ENCODE peak calls at places on chromosomes 12 and 14, in seven cellular contexts. Y is fibroblast of lung; Z is upper lobe of right lung; Q is Caco-2; L is lower lobe of right lung; B is esophagus squamous epithelium; E is CD8-positive, alpha-beta T cell. C is an unnamed sample. For H3K36me3 and H3K4me1, the result is how much of the 10 kb centered on the place peaks cover.

GRCh38 chr14:52391866-52392600 is 77.9 kb downstream of the PTGER2 start:
- DNase-seq in Y (peak), Z (no peak), Q (no peak), L (no peak), B (no peak), E (no peak), C (no peak)

GRCh38 chr12:24845615-24846014 is 103.3 kb downstream of the BCAT1 start:
- DNase-seq in Y (no peak), Z (no peak), Q (no peak), L (no peak), B (no peak), E (no peak), C (no peak)

GRCh38 chr12:71662861-71663560 is 637 bp downstream of the ZFC3H1 start:
- DNase-seq in Y (peak), Z (peak), Q (peak), L (peak), B (peak), E (peak), C (peak)

GRCh38 chr12:16221776-16222175 is 55.7 kb downstream of the SLC15A5 start:
- DNase-seq in Y (no peak), Z (no peak), Q (no peak), L (no peak), B (no peak), E (no peak), C (no peak)

GRCh38 chr14:61089126-61089750 is 108.2 kb downstream of the SLC38A6 start:
- DNase-seq in Y (no peak), Z (no peak), Q (no peak), L (no peak), B (no peak), E (no peak), C (no peak)

GRCh38 chr14:77607741-77608302 is 8.6 kb downstream of the SPTLC2 start:
- DNase-seq in Y (no peak), Z (no peak), Q (no peak), L (no peak), B (no peak), E (peak), C (no peak)

GRCh38 chr12:30643366-30643765 is 52.3 kb downstream of the IPO8 start:
- DNase-seq in Y (peak), Z (no peak), Q (no peak), L (no peak), B (no peak), E (no peak), C (no peak)

GRCh38 chr12:31507966-31508365 is 83.0 kb downstream of the DENND5B start:
- DNase-seq in Y (peak), Z (no peak), Q (no peak), L (no peak), B (no peak), E (no peak), C (no peak)

GRCh38 chr14:104445832-104446381 is 133.7 kb upstream of the C14orf180 start:
- DNase-seq in Y (no peak), Z (peak), Q (no peak), L (no peak), B (no peak), E (no peak), C (peak)

GRCh38 chr14:89719371-89720075 is 235.0 kb downstream of the EFCAB11 start:
- DNase-seq in Y (no peak), Z (no peak), Q (no peak), L (no peak), B (no peak), E (no peak), C (no peak)

GRCh38 chr12:754238-754816 is 1.9 kb downstream of the WNK1 start:
- DNase-seq in Y (peak), Z (no peak), Q (no peak), L (no peak), B (no peak), E (no peak), C (no peak)

GRCh38 chr12:12717586-12718381 is 616 bp downstream of the CDKN1B start:
- DNase-seq in Y (peak), Z (peak), Q (peak), L (peak), B (no peak), E (no peak), C (no peak)

GRCh38 chr14:41280745-41281144 is 325.9 kb upstream of the LRFN5 start:
- DNase-seq in Y (peak), Z (no peak), Q (no peak), L (no peak), B (no peak), E (no peak), C (no peak)
- TF ChIP-seq CTCF in Y (no peak), Z (peak), Q (no peak), L (peak), B (no peak), E (no peak), C (no peak)

GRCh38 chr14:105748204-105748578 is 221.8 kb downstream of the TMEM121 start:
- DNase-seq in Y (no peak), Z (peak), Q (no peak), L (peak), B (no peak), E (no peak), C (no peak)
- H3K36me3 ChIP-seq in Y (under half), Z (under half), Q (under half), L (under half), B (under half), E (under half), C (under half)

GRCh38 chr12:50246159-50246865 is 37.0 kb downstream of the LIMA1 start:
- DNase-seq in Y (no peak), Z (no peak), Q (no peak), L (no peak), B (no peak), E (no peak), C (no peak)
- H3K4me1 ChIP-seq in Y (under half), Z (under half), Q (half or more), L (half or more), B (under half), E (under half), C (under half)

DNA sequence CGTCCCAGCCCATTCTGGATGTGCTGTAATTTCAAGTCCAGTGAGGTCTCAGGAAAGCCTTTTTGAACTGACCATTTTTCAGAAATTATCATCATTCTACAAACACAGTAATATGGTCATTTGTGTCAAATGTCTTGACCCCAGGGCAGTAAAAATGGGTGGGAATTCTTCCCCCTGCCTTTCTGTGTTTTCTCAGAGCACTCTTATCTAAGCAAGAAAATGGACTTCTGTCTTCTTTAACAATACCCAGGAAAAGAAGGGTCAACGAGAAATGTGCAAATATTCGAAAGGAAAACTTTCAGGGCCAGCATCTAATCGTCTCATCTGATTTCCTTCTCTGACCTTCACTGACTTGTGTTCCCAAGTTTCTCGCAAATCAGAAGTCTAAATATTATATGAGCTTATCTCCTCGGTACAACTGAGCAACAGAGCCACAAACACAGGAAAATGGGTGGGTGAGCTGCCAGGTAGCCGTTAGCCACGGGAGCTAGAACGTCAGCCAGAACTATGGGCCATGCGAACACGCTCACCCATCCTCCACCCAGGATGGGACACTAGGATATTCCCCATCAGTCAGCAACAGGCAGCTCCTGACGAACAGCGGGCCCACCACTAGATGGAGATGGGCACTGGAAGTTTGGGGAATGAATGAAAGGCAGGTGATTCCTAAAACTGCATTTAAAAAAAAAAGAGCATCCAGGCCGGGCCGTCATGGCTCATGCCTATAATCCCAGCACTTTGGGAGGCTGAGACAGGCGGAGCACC is 57.1 kb downstream of the VWF start:
- DNase-seq in Y (no peak), Z (no peak), Q (peak), L (no peak), B (no peak), E (no peak), C (no peak)
- TF ChIP-seq CTCF in Y (peak), Z (peak), Q (peak), L (peak), B (peak), E (no peak), C (peak)

GRCh38 chr14:50739186-50739585 is 71.1 kb upstream of the SAV1 start:
- DNase-seq in Y (no peak), Z (no peak), Q (no peak), L (no peak), B (no peak), E (no peak), C (no peak)

GRCh38 chr14:50740858-50741257 is 72.8 kb upstream of the SAV1 start:
- DNase-seq in Y (peak), Z (no peak), Q (no peak), L (no peak), B (no peak), E (no peak), C (no peak)

GRCh38 chr14:50745401-50746058 is 77.4 kb upstream of the SAV1 start:
- DNase-seq in Y (no peak), Z (no peak), Q (no peak), L (no peak), B (no peak), E (no peak), C (no peak)

GRCh38 chr14:50744242-50744641 is 76.1 kb upstream of the SAV1 start:
- DNase-seq in Y (no peak), Z (no peak), Q (no peak), L (no peak), B (no peak), E (no peak), C (no peak)

DNA sequence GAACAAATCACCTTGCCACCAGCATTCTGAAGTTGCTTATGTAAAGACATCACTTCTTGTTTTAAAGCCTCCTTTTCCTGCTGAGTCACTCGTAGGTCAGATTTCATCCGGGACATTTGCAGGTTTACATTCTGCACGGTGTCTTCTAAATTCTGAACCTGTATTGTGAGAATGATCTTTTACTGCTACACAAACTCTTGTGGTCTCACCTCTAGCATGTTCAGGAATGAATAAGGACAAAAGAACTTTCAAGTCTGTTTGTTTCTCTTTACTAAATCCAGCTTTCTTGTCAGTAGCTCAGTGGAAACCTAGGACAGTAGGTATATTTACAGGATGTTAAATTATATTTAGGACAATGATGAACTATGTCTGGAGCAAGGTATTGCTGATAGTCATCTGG is 73.5 kb upstream of the SAV1 start:
- DNase-seq in Y (peak), Z (no peak), Q (no peak), L (no peak), B (no peak), E (no peak), C (no peak)
- H3K36me3 ChIP-seq in Y (under half), Z (half or more), Q (under half), L (half or more), B (under half), E (half or more), C (under half)

DNA sequence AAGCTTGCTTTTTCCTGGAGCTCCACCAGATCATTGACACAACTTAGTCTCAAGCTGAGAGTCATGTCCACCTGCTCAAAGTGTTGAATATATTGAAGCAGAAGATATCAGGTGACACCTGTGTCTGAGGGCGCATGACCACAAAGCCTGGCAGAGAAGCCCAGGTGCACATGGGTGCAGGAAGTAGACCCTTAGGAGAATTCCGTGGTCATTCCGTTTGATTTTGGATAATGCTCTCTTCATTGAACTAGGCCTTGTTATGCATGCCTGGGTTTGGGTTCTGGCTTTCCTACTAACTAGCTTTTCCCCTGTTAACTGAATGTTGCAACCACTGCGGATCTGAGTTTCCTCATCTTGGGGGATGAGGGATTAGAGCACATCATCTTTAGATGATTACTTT is 7.1 kb downstream of the ARHGDIB start:
- DNase-seq in Y (no peak), Z (no peak), Q (no peak), L (no peak), B (no peak), E (no peak), C (no peak)
- H3K4me1 ChIP-seq in Y (under half), Z (half or more), Q (under half), L (half or more), B (under half), E (half or more), C (under half)

C was measured in ascending aorta.